ENCODE peak calls at places on chromosomes 7 and 10, in seven cellular contexts. E, N, V, R, M, G and X are unnamed samples.

GRCh38 chr10:114384181-114384580 is 20.1 kb downstream of the AFAP1L2 start:
- DNase-seq in E (no peak), N (no peak), V (no peak), R (no peak), M (no peak), G (no peak), X (no peak)

GRCh38 chr7:21028186-21028989 is 241.7 kb upstream of the SP8 start:
- DNase-seq in E (no peak), N (no peak), V (no peak), R (no peak), M (no peak), G (no peak), X (no peak)

GRCh38 chr7:45606050-45606449 is 31.9 kb downstream of the ADCY1 start:
- DNase-seq in E (no peak), N (no peak), V (no peak), R (peak), M (no peak), G (no peak), X (no peak)

GRCh38 chr7:25295404-25295803 is 67.1 kb upstream of the NPVF start:
- DNase-seq in E (no peak), N (no peak), V (no peak), R (no peak), M (no peak), G (no peak), X (no peak)

GRCh38 chr7:129845178-129845971 is 107.4 kb downstream of the UBE2H start:
- DNase-seq in E (no peak), N (peak), V (no peak), R (no peak), M (no peak), G (no peak), X (no peak)

GRCh38 chr7:130971297-130971696 is 237.3 kb upstream of the KLF14 start:
- DNase-seq in E (no peak), N (no peak), V (no peak), R (no peak), M (no peak), G (no peak), X (no peak)

GRCh38 chr10:123559823-123560092 is 106.4 kb upstream of the GPR26 start:
- DNase-seq in E (no peak), N (no peak), V (no peak), R (no peak), M (no peak), G (no peak), X (no peak)

GRCh38 chr10:11154333-11154732 is 136.7 kb downstream of the CELF2 start:
- DNase-seq in E (no peak), N (no peak), V (no peak), R (no peak), M (no peak), G (no peak), X (no peak)

GRCh38 chr10:24951201-24952145 is 933 bp downstream of the PRTFDC1 start:
- DNase-seq in E (no peak), N (no peak), V (peak), R (peak), M (no peak), G (peak), X (no peak)

GRCh38 chr10:71045188-71045841 is 156.9 kb upstream of the PCBD1 start:
- DNase-seq in E (no peak), N (no peak), V (no peak), R (no peak), M (no peak), G (no peak), X (no peak)

GRCh38 chr10:3869036-3869435 is 84.0 kb upstream of the KLF6 start:
- DNase-seq in E (no peak), N (no peak), V (no peak), R (no peak), M (no peak), G (no peak), X (no peak)

GRCh38 chr7:159140170-159140910 is 4.3 kb downstream of the VIPR2 start:
- DNase-seq in E (no peak), N (no peak), V (no peak), R (peak), M (no peak), G (no peak), X (no peak)

GRCh38 chr7:50834679-50835078 is 52.0 kb upstream of the GRB10 start:
- DNase-seq in E (no peak), N (no peak), V (no peak), R (no peak), M (no peak), G (no peak), X (no peak)

GRCh38 chr7:50835156-50835555 is 52.5 kb upstream of the GRB10 start:
- DNase-seq in E (no peak), N (no peak), V (no peak), R (no peak), M (no peak), G (no peak), X (no peak)

GRCh38 chr7:50842061-50842460 is 59.4 kb upstream of the GRB10 start:
- DNase-seq in E (no peak), N (no peak), V (no peak), R (no peak), M (no peak), G (no peak), X (no peak)

GRCh38 chr7:50837965-50838364 is 55.3 kb upstream of the GRB10 start:
- DNase-seq in E (peak), N (no peak), V (no peak), R (no peak), M (no peak), G (peak), X (no peak)

DNA sequence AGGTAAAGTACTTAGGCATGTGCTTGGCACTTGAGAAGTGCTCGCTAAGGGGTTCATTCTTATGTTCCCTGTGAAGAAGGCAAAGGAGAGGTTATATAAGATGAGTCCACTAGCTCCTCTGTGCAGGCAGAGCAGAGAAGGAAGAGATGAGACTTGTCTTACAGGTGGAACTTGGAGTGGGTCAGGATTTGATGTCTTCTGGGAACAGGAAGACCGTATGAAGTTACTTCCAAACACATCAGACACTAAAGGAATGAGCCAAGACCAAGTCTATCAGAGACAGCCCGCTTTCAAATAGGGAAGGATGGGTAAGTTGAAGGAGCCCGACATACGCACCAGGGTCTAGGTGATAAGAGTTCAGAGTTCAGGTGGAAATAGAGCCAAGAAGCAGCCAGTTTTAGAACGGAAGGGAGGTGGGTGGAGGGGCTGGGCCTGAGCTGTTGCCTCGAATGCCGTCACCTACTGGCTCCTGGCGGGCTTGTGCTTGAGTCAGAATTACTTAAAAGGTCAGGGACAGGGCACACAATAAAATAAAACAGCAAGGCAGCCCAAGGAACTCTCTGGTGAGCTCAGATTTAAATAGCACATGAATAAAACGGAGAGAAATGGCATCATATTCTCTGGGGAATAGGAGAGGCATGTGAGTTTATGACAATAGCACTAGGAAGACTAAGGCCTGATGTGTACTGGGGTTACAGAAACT is 56.1 kb upstream of the GRB10 start:
- DNase-seq in E (no peak), N (no peak), V (no peak), R (no peak), M (no peak), G (peak), X (no peak)
- H3K9ac ChIP-seq in E (no peak), N (no peak), V (no peak), R (no peak), M (no peak), G (peak), X (no peak)

GRCh38 chr10:77311186-77311585 is 326.4 kb downstream of the KCNMA1 start:
- DNase-seq in E (no peak), N (no peak), V (no peak), R (no peak), M (no peak), G (no peak), X (no peak)

GRCh38 chr10:77306666-77307065 is 330.9 kb downstream of the KCNMA1 start:
- DNase-seq in E (no peak), N (no peak), V (no peak), R (no peak), M (no peak), G (no peak), X (no peak)

GRCh38 chr10:77308084-77308732 is 329.4 kb downstream of the KCNMA1 start:
- DNase-seq in E (no peak), N (no peak), V (no peak), R (no peak), M (no peak), G (no peak), X (no peak)

GRCh38 chr10:77310288-77310687 is 327.3 kb downstream of the KCNMA1 start:
- DNase-seq in E (no peak), N (no peak), V (no peak), R (no peak), M (no peak), G (no peak), X (no peak)

GRCh38 chr10:77309103-77310013 is 328.2 kb downstream of the KCNMA1 start:
- DNase-seq in E (no peak), N (no peak), V (no peak), R (no peak), M (no peak), G (no peak), X (no peak)
- TF ChIP-seq POLR2AphosphoS5 in E (no peak), N (no peak), V (no peak), R (no peak), M (no peak), G (no peak), X (no peak)

DNA sequence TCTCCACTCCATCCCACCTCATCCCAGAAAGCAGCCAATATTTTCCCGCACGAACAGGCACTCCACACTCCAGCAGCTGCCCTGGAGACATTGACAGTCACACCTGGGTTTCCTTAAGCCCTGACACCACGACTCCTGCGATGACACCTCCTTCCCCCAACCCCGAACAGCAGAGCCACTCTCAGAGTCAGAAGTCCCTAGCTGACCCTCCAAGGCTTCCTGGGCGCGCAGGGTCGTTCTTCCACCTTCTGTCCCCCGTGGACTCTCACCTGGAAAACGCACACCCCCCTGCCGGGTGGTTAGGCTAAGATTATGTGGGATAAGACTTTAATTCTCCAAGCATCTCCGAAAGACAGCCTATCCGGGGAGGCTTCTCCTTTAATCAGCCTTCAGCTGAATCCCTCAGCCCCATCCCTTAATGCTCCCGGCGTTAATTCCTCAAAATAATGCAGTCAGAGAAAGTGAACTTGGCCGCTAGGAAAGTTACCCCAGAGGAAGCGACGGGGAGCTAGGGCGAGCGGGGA is 1.1 kb downstream of the DENND11 start:
- DNase-seq in E (no peak), N (no peak), V (no peak), R (peak), M (no peak), G (no peak), X (no peak)
- TF ChIP-seq EZH2 in E (no peak), N (no peak), V (no peak), R (no peak), M (no peak), G (no peak), X (no peak)

DNA sequence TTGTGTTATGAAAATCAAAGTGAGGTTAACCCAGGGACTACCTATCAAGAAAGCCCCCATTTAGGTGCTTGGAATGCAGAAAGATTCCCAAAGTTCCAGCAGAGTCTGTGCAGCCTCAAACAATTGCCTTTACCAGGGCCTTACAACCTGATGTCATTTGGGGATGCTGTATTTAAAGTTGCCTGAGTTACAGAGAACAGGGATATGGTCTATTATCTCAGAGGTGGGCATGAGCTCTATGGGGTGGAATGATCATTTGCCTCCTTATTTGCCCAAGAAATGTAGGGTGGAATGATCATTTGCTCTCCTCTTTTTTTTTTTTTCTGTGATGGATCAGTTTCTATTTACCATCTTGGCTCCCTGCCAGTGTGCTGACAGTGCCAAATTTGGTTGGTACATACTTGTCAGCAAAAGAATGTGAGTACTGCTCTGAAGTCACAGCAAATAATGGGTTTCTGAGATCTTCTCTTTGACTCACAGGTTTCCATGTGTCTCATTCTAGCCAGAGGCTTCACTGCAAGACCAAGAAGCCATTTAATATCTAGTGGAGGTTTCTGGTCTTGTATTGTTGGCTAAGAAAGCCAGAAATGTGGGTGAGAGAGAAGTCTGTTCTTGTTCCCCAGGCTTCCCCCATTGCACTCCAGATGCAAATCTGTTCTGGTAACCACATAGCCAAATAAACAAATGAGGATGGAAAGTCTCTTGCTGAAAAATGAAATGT is 45.5 kb upstream of the ZNRF2 start:
- DNase-seq in E (peak), N (no peak), V (no peak), R (no peak), M (peak), G (peak), X (peak)
- H3K9ac ChIP-seq in E (no peak), N (no peak), V (no peak), R (no peak), M (no peak), G (no peak), X (no peak)